ENCODE peak calls at places on chromosome 6, in six cellular contexts. M, V, P, T, O and X are unnamed samples.

GRCh38 chr6:141580988-141581387 is 551.7 kb upstream of the GJE1 start:
- DNase-seq in M (no peak), V (no peak), P (no peak), T (no peak), O (no peak), X (no peak)

GRCh38 chr6:1233924-1234323 is 78.0 kb upstream of the FOXQ1 start:
- DNase-seq in M (no peak), V (peak), P (no peak), T (no peak), O (no peak), X (no peak)

GRCh38 chr6:137709424-137710281 is 157.4 kb upstream of the TNFAIP3 start:
- DNase-seq in M (no peak), V (no peak), P (no peak), T (no peak), O (no peak), X (no peak)

GRCh38 chr6:157904999-157905398 is 76.7 kb upstream of the SYNJ2 start:
- DNase-seq in M (no peak), V (no peak), P (no peak), T (peak), O (no peak), X (no peak)

GRCh38 chr6:100078509-100078908 is 84.5 kb upstream of the MCHR2 start:
- DNase-seq in M (no peak), V (no peak), P (no peak), T (peak), O (no peak), X (no peak)

GRCh38 chr6:79377047-79377446 is 142.6 kb upstream of the HMGN3 start:
- DNase-seq in M (no peak), V (no peak), P (no peak), T (no peak), O (no peak), X (no peak)

GRCh38 chr6:147651249-147652063 is 143.0 kb downstream of the SAMD5 start:
- DNase-seq in M (no peak), V (no peak), P (no peak), T (peak), O (no peak), X (no peak)

GRCh38 chr6:138104618-138105213 is 2.5 kb downstream of the PERP start:
- DNase-seq in M (no peak), V (no peak), P (no peak), T (no peak), O (no peak), X (no peak)

GRCh38 chr6:149160943-149161342 is 156.6 kb upstream of the TAB2 start:
- DNase-seq in M (no peak), V (no peak), P (no peak), T (no peak), O (no peak), X (no peak)

GRCh38 chr6:22367331-22367730 is 70.5 kb upstream of the PRL start:
- DNase-seq in M (no peak), V (no peak), P (no peak), T (no peak), O (no peak), X (no peak)

GRCh38 chr6:151088599-151088935 is 151.2 kb upstream of the AKAP12 start:
- DNase-seq in M (no peak), V (no peak), P (no peak), T (no peak), O (no peak), X (no peak)

GRCh38 chr6:108492131-108492766 is 68.5 kb upstream of the FOXO3 start:
- DNase-seq in M (no peak), V (no peak), P (no peak), T (peak), O (no peak), X (no peak)

GRCh38 chr6:72551470-72551869 is 70.4 kb upstream of the KCNQ5 start:
- DNase-seq in M (no peak), V (no peak), P (no peak), T (peak), O (no peak), X (no peak)

GRCh38 chr6:149043476-149044130 is 273.9 kb upstream of the TAB2 start:
- DNase-seq in M (no peak), V (no peak), P (no peak), T (peak), O (peak), X (no peak)

GRCh38 chr6:107557698-107558097 is 67.8 kb downstream of the SOBP start:
- DNase-seq in M (no peak), V (no peak), P (no peak), T (no peak), O (no peak), X (no peak)

DNA sequence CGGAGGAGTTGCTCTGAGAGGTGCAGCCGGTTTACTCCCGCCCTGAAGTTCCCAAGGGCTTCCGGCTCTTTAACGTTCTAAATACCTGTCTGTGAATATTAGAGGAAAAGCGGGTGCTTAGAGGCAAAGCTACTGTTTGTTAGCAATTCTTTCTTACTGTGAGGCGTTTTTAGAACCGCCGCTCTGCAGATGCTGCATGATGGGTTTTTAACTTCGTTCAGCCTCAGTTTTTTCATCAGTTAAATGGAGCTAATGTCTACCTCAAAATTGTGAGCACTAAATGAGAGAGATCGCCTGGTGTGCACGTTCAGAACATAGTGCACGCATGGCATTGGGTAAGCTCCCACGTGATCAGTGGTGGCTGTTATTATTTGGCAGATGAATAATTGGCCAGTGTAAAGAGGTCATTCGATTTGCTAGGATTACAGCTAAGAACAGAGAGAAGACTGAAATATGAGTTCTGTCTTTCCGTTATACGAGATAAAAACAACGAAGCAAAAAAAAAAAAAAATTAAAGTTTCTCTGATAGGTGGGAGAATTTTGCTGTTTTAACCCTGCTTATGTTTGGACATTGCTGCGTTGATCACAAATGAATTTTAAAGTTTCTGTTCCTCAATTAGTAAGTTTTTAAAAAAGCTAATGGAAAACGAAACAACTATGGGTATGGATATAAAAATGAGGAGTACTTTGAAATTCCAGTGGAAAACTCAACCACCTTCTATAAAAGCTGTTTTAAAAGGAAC is 660 bp upstream of the TFB1M start:
- DNase-seq in M (peak), V (no peak), P (peak), T (no peak), O (peak), X (no peak)
- TF ChIP-seq POLR2AphosphoS5 in M (peak), V (no peak), P (no peak), T (no peak), O (no peak), X (no peak)

GRCh38 chr6:89828988-89829590 is 591 bp upstream of the CASP8AP2 start:
- DNase-seq in M (peak), V (no peak), P (no peak), T (peak), O (no peak), X (no peak)
- TF ChIP-seq POLR2AphosphoS5 in M (no peak), V (no peak), P (no peak), T (no peak), O (no peak), X (no peak)

GRCh38 chr6:32623693-32624092 is 13.5 kb upstream of the HLA-DQA1 start:
- DNase-seq in M (no peak), V (no peak), P (no peak), T (no peak), O (no peak), X (no peak)
- TF ChIP-seq POLR2AphosphoS5 in M (no peak), V (no peak), P (no peak), T (no peak), O (no peak), X (no peak)

GRCh38 chr6:41683460-41684310 is 45.4 kb downstream of the MDFI start:
- DNase-seq in M (peak), V (peak), P (peak), T (peak), O (peak), X (peak)
- TF ChIP-seq POLR2AphosphoS5 in M (no peak), V (peak), P (peak), T (no peak), O (no peak), X (no peak)

GRCh38 chr6:32665621-32666140 is 776 bp downstream of the HLA-DQB1 start:
- DNase-seq in M (no peak), V (no peak), P (no peak), T (no peak), O (no peak), X (no peak)

GRCh38 chr6:32669240-32669639 is 2.8 kb upstream of the HLA-DQB1 start:
- DNase-seq in M (no peak), V (no peak), P (no peak), T (no peak), O (no peak), X (no peak)

GRCh38 chr6:32666420-32667300 is at the start of gene HLA-DQB1:
- DNase-seq in M (no peak), V (no peak), P (no peak), T (peak), O (no peak), X (peak)

GRCh38 chr6:32669893-32670292 is 3.4 kb upstream of the HLA-DQB1 start:
- DNase-seq in M (no peak), V (no peak), P (no peak), T (no peak), O (no peak), X (no peak)

GRCh38 chr6:32668226-32668747 is 1.8 kb upstream of the HLA-DQB1 start:
- DNase-seq in M (no peak), V (no peak), P (peak), T (peak), O (no peak), X (peak)
- TF ChIP-seq POLR2AphosphoS5 in M (peak), V (peak), P (no peak), T (no peak), O (no peak), X (no peak)

GRCh38 chr6:42781546-42781810 is 374 bp upstream of the BICRAL start:
- DNase-seq in M (no peak), V (no peak), P (no peak), T (no peak), O (peak), X (no peak)

GRCh38 chr6:42783177-42783875 is 1.5 kb downstream of the BICRAL start:
- DNase-seq in M (peak), V (peak), P (peak), T (peak), O (peak), X (peak)

GRCh38 chr6:42782689-42783176 is 881 bp downstream of the BICRAL start:
- DNase-seq in M (peak), V (peak), P (peak), T (peak), O (peak), X (peak)

GRCh38 chr6:42783876-42784738 is 2.3 kb downstream of the BICRAL start:
- DNase-seq in M (no peak), V (peak), P (no peak), T (no peak), O (no peak), X (no peak)

DNA sequence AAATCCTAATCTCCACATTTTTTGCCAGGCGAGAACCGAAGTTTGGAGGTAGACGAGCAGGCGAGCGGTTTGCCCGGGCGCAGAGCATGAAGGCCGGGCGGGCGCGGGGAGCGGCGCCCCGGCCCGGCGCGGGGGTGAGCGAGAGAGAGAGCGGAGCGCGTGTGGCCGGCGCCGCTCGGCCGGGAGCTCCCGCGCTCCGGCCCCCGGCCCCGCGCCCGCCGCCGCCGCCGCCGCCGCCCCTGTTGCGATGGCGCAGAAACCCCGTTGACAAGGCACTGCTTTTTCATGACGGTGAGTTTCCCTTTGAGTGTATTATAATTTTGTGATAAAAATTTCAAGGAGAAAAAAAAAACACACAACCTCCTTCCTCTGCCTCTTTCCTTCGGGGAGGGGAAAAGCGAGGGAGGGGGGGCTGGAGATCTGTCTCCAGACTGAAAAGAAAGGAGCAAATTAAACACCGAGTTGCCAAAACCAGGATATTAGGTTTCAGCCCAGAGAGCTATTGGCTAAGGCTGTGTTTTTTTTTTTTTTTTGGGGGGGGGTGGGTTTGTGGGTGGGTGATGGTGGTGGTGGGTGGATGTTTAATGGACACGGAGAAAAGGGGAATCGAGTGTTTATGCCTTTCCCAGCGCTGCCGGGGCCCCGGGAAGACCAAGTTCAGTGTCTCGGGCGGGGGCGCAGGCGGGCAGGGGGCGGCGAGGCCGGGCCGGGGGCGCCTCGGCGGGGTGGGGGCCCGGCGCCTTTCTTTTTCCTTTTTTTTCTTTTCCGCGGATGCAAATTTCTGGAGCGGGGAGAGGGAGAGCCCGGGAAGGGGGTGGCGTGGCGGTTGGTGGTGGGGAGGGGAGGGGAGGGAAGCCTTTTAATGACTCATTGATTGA is at the start of gene BICRAL:
- DNase-seq in M (peak), V (no peak), P (peak), T (peak), O (peak), X (peak)
- TF ChIP-seq POLR2AphosphoS5 in M (peak), V (no peak), P (peak), T (no peak), O (peak), X (no peak)

DNA sequence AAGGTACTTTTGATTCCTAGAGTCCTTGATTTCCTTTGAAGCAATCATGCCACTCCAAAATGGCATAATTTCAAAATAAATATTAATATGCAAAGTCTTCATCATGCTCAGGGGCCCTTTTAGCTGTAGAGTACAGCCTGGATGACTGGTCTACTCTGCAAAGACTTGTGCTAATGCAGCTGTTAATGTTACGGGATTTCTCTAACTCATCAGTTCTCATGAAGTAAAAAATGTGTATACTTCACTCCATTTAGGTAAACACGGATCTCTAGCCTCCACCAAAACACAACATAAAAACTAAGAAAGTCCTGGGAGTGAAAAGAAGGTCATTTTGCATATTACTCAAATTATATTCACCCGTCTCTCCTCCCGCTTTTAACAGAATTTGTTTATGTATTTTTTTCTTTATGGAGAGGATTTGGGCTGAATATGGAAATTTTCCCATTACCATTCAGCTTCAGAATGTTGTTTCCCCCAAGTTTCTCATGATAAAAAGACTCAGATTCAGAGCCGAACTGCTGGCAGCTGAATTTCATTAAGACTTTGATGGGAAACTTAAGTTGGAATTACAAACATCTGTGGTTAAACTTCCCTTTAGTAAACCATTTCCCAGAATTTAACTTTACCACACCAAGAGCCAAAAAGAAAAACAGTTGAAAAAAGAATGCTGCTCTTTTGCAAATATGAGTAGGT is 8.7 kb downstream of the LAMA4 start:
- DNase-seq in M (no peak), V (no peak), P (no peak), T (no peak), O (no peak), X (no peak)
- TF ChIP-seq POLR2AphosphoS5 in M (peak), V (no peak), P (no peak), T (no peak), O (no peak), X (no peak)

DNA sequence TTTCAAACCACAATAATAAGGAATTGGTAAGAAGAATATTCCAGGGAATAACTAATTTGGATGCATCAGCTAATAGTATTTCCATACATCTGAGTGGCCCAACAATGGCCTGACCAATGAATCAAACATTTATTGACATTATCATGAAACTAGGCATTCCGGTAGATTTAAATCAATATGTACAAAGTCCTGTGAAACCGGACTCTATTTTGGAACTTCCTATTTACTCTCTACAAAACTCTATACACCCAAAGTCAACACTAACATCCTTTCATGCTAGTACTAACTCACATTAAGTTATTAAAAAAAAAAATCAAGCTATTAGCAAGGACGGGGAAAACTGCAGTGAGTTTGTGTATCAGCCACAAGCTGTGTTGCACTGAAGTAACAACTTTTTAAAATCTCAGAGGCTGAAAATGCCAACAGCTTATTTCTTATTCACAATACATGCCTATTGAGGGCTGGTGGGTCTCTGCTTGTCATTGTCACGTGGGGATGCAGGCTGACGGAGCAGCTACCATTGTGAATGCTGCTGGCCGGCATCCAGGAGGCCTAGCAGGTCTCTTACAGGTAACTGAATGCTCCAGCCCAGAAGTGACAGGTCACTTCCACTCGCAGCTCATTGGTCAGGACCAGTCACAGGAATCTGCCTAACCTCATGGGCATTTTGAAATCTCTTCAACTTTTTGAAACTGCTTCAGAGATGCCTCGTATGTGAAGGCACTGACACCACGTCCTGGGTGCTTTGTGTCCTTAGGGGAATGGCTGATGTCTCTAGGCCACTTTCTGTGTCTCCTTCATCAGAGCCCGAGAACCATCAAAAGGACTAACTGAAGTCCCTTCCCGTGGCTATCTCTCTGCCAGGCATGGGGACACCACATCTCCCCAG is 76.3 kb downstream of the SLC22A23 start:
- DNase-seq in M (peak), V (no peak), P (peak), T (no peak), O (no peak), X (no peak)
- TF ChIP-seq POLR2AphosphoS5 in M (no peak), V (no peak), P (no peak), T (no peak), O (no peak), X (no peak)